ENCODE peak calls at places on chromosome X, in eight cellular contexts. H is effector memory CD4-positive, alpha-beta T cell; J is neuronal stem cell; Z is fibroblast of lung; R is lower lobe of right lung; U is Peyer's patch; V is GM23248; O is tibial artery. Q is an unnamed sample.

GRCh38 chrX:93591398-93591797 is 82.0 kb downstream of the NAP1L3 start:
- DNase-seq in J (no peak), V (peak; percentile 5), O (no peak), U (no peak), Z (no peak), R (no peak), H (no peak), Q (no peak)

GRCh38 chrX:23845316-23845932 is 62.3 kb downstream of the APOO start:
- DNase-seq in Z (peak; percentile 14), H (no peak), V (no peak), O (no peak), J (no peak), R (no peak), U (no peak), Q (no peak)

GRCh38 chrX:129690435-129690834 is 35.7 kb upstream of the APLN start:
- DNase-seq in R (no peak), Z (peak; percentile 75), J (no peak), U (no peak), V (peak; percentile 9), O (peak; percentile 67), H (no peak), Q (no peak)

GRCh38 chrX:39905475-39905889 is 192.3 kb downstream of the BCOR start:
- DNase-seq in V (no peak), U (no peak), R (no peak), Z (peak; percentile 69), H (no peak), J (no peak), O (no peak), Q (peak; percentile 50)

GRCh38 chrX:150575415-150575814 is 7.0 kb downstream of the MTM1 start:
- DNase-seq in R (no peak), H (peak; percentile 27), Z (peak; percentile 12), J (no peak), V (peak; percentile 68), O (no peak), U (no peak), Q (no peak)

GRCh38 chrX:15749642-15750610 is 11.9 kb downstream of the CA5B start:
- DNase-seq in H (no peak), O (peak; percentile 68), R (peak; percentile 44), V (peak; percentile 69), Z (peak; percentile 18), U (peak; percentile 71), J (no peak), Q (no peak)

GRCh38 chrX:23478056-23478455 is 143.4 kb downstream of the PTCHD1 start:
- DNase-seq in V (peak; percentile 39), O (no peak), H (no peak), J (no peak), R (no peak), Z (no peak), U (no peak), Q (no peak)

GRCh38 chrX:40094041-40094899 is 3.5 kb downstream of the BCOR start:
- DNase-seq in Z (peak; percentile 49), O (peak; percentile 77), H (no peak), J (no peak), V (peak; percentile 75), U (peak; percentile 79), R (peak; percentile 62), Q (peak; percentile 86)

GRCh38 chrX:135213200-135213844 is 38.5 kb upstream of the ETDA start:
- DNase-seq in Z (no peak), R (no peak), V (no peak), U (no peak), O (no peak), H (no peak), J (no peak), Q (no peak)

DNA sequence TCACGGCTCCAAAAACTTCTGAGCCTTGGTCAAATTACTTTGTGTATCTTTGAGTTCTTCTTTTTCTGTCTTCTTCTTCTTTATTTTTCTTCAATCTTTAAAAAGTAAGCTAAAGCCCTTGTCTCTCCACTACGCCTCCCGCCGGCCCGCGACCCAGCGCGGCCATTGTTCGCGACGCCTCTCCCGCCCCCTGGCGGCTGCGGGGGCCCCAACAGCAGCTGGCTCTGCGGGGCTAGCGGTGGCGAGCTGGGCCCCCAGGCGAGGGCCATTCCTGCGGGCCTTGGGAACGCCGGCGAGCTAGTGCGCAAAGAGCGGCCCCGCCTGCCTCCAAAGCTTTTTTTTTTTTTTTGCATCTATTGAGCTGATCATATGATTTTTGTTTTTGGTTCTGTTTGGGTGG is 119.1 kb downstream of the TGIF2LX start:
- DNase-seq in J (no peak), U (no peak), H (no peak), V (no peak), O (no peak), Z (no peak), R (no peak), Q (no peak)
- H3K4me1 ChIP-seq in J (no peaks in the 10 kb centered on the region), U (no peaks in the 10 kb centered on the region), H (no peaks in the 10 kb centered on the region), V (no peaks in the 10 kb centered on the region), O (no peaks in the 10 kb centered on the region), Z (no peaks in the 10 kb centered on the region), R (no peaks in the 10 kb centered on the region), Q (no peaks in the 10 kb centered on the region)

GRCh38 chrX:68936186-68936585 is 107.4 kb downstream of the EFNB1 start:
- DNase-seq in U (no peak), O (no peak), V (no peak), R (no peak), H (no peak), J (no peak), Z (no peak), Q (no peak)
- H3K4me1 ChIP-seq in U (no peaks in the 10 kb centered on the region), O (no peaks in the 10 kb centered on the region), V (peaks cover 21% of the 10 kb centered on the region), R (no peaks in the 10 kb centered on the region), H (no peaks in the 10 kb centered on the region), J (peaks cover 16% of the 10 kb centered on the region), Z (peaks cover 14% of the 10 kb centered on the region), Q (no peaks in the 10 kb centered on the region)

DNA sequence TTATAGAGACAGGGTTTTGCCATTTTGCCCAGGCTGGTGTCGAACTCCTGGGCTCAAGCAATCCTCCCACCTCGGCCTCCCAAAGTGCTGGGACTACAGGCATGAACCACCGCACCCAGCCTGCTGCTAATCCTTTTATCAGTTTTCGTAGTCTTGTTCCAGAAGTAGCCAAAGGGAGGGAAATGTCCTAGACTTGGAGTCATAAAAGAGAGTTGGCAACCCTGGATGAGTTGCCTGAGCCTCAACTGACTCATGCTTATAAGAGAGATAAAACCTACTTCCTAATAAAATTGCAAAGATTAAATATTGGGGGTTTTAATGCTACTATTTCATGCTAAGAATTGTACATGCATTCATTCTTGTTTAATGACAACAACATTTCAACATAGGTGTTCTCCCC is 44.3 kb downstream of the CD40LG start:
- DNase-seq in H (no peak), O (no peak), J (no peak), V (peak; percentile 23), Z (no peak), R (no peak), U (no peak), Q (no peak)
- H3K4me1 ChIP-seq in H (peaks cover 57% of the 10 kb centered on the region), O (no peaks in the 10 kb centered on the region), J (peaks cover 9% of the 10 kb centered on the region), V (peaks cover 6% of the 10 kb centered on the region), Z (no peaks in the 10 kb centered on the region), R (no peaks in the 10 kb centered on the region), U (no peaks in the 10 kb centered on the region), Q (no peaks in the 10 kb centered on the region)

DNA sequence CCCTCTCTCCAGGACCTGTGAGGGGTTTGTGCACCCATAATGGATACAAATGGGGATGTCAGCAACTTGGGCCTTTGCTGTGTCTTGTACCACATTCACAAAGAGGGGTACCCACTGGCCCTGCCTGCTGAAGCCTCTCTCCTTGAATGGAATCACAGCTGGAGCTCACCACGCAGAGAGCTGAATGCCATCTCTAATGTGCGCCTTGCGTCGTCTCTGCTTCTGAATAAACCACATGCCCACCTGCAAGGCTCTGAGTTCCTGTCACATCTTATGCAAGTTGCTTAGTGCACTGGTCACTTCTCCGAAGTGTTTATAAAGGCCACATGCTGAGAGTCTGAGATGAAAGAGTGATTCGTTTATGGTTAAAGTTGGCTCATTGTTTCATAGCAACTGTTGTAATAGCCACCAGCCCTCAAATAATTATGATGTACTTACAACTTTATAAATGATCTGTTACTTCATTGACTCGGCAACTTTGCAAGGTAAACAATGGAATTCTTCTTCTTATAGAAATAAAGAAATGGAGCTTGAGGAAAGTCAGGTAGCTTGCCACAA is 6.2 kb upstream of the PUDP start:
- DNase-seq in V (no peak), J (no peak), H (no peak), R (no peak), O (no peak), U (no peak), Z (no peak), Q (no peak)
- H3K4me1 ChIP-seq in V (peaks cover 10% of the 10 kb centered on the region), J (peaks cover 4% of the 10 kb centered on the region), H (no peaks in the 10 kb centered on the region), R (no peaks in the 10 kb centered on the region), O (no peaks in the 10 kb centered on the region), U (no peaks in the 10 kb centered on the region), Z (no peaks in the 10 kb centered on the region), Q (no peaks in the 10 kb centered on the region)

DNA sequence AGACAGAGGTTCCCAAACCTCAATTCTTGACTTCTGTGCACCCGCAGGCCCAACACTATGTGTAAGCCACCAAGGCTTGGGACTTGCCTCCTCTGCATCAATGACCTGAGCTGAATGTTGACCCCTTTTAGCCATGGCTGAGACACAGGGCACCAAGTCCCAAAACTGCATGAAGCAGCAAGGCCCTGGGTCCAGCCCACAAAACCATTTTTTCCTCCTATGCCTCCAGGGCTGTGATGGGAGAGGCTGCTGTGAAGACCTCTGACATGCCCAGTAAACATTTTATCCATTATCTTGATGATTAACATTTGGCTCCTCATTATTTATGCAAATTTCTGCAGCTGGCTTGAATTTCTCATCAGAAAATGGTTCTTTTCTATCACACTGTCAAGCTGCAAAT is 85.4 kb downstream of the ITM2A start:
- DNase-seq in J (no peak), V (no peak), R (no peak), Z (no peak), U (no peak), H (no peak), O (no peak), Q (no peak)
- H3K4me1 ChIP-seq in J (no peaks in the 10 kb centered on the region), V (no peaks in the 10 kb centered on the region), R (no peaks in the 10 kb centered on the region), Z (no peaks in the 10 kb centered on the region), U (no peaks in the 10 kb centered on the region), H (no peaks in the 10 kb centered on the region), O (no peaks in the 10 kb centered on the region), Q (no peaks in the 10 kb centered on the region)

DNA sequence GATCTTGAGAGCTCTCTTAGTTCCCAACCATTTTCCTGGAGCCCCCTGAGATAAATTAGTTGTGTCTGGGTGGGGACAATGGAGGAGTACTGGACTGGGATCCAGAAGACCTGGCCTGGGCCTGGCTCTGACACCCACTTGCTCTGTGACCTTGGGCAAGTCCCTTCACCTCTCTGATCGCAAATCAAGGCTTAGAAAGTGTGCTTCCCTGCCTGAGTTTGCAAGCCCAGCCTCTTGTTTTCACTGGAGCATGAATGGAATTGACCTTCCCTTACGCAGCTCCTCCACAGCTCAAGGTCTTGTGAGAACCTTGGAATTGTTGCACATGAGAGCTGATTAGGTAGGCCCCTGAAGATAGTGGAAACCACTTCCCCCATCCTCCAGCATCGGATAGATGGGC is 27.3 kb downstream of the PJA1 start:
- DNase-seq in V (no peak), Z (no peak), U (no peak), R (no peak), J (no peak), O (no peak), H (no peak), Q (peak; percentile 45)
- H3K4me1 ChIP-seq in V (peaks cover 17% of the 10 kb centered on the region), Z (peaks cover 4% of the 10 kb centered on the region), U (no peaks in the 10 kb centered on the region), R (no peaks in the 10 kb centered on the region), J (peaks cover 43% of the 10 kb centered on the region), O (peaks cover 2% of the 10 kb centered on the region), H (no peaks in the 10 kb centered on the region), Q (no peaks in the 10 kb centered on the region)

Q was measured in cardiac muscle cell.